ENCODE peak calls at places on chromosomes 16 and 17, in four cellular contexts. One of them, this sample, is unnamed.

GRCh38 chr17:76918811-76919210 is 50.6 kb downstream of the MGAT5B start:
- DNase-seq in RWPE2: no peak
- DNase-seq in tibial artery: no peak
- DNase-seq in brain microvascular endothelial cell: no peak
- DNase-seq in this sample: no peak

GRCh38 chr17:74245145-74245817 is 28.8 kb upstream of the DNAI2 start:
- DNase-seq in RWPE2: peak; percentile 43
- DNase-seq in tibial artery: no peak
- DNase-seq in brain microvascular endothelial cell: no peak
- DNase-seq in this sample: no peak

GRCh38 chr17:71327376-71328059 is 793.3 kb upstream of the SOX9 start:
- DNase-seq in RWPE2: no peak
- DNase-seq in tibial artery: no peak
- DNase-seq in brain microvascular endothelial cell: peak; percentile 20
- DNase-seq in this sample: no peak

GRCh38 chr17:74271902-74272563 is 2.0 kb upstream of the DNAI2 start:
- DNase-seq in RWPE2: no peak
- DNase-seq in tibial artery: no peak
- DNase-seq in brain microvascular endothelial cell: no peak
- DNase-seq in this sample: no peak

GRCh38 chr17:40727447-40728231 is 24.1 kb upstream of the KRT24 start:
- DNase-seq in RWPE2: no peak
- DNase-seq in tibial artery: no peak
- DNase-seq in brain microvascular endothelial cell: no peak
- DNase-seq in this sample: no peak

GRCh38 chr17:13477180-13477611 is 124.5 kb downstream of the HS3ST3A1 start:
- DNase-seq in RWPE2: no peak
- DNase-seq in tibial artery: no peak
- DNase-seq in brain microvascular endothelial cell: peak; percentile 51
- DNase-seq in this sample: no peak

GRCh38 chr17:76071497-76072148 is 694 bp downstream of the SRP68 start:
- DNase-seq in RWPE2: no peak
- DNase-seq in tibial artery: no peak
- DNase-seq in brain microvascular endothelial cell: no peak
- DNase-seq in this sample: no peak

GRCh38 chr17:32827227-32827626 is 49.7 kb downstream of the MYO1D start:
- DNase-seq in RWPE2: no peak
- DNase-seq in tibial artery: no peak
- DNase-seq in brain microvascular endothelial cell: no peak
- DNase-seq in this sample: no peak

GRCh38 chr17:65297384-65297783 is 160.2 kb downstream of the RGS9 start:
- DNase-seq in RWPE2: no peak
- DNase-seq in tibial artery: no peak
- DNase-seq in brain microvascular endothelial cell: peak; percentile 17
- DNase-seq in this sample: no peak

GRCh38 chr17:74182041-74182783 is 21.3 kb upstream of the RPL38 start:
- DNase-seq in RWPE2: no peak
- DNase-seq in tibial artery: no peak
- DNase-seq in brain microvascular endothelial cell: no peak
- DNase-seq in this sample: no peak

GRCh38 chr16:12063435-12063834 is 86.9 kb downstream of the SNX29 start:
- DNase-seq in RWPE2: no peak
- DNase-seq in tibial artery: no peak
- DNase-seq in brain microvascular endothelial cell: no peak
- DNase-seq in this sample: no peak

GRCh38 chr16:84462296-84463210 is 41.9 kb downstream of the MEAK7 start:
- DNase-seq in RWPE2: peak; percentile 60
- DNase-seq in tibial artery: peak; percentile 58
- DNase-seq in brain microvascular endothelial cell: no peak
- DNase-seq in this sample: no peak

GRCh38 chr17:9016941-9017552 is 4.3 kb upstream of the NTN1 start:
- DNase-seq in RWPE2: no peak
- DNase-seq in tibial artery: peak; percentile 6
- DNase-seq in brain microvascular endothelial cell: no peak
- DNase-seq in this sample: no peak

GRCh38 chr17:47004906-47005305 is 25.9 kb upstream of the RPRML start:
- DNase-seq in RWPE2: no peak
- DNase-seq in tibial artery: no peak
- DNase-seq in brain microvascular endothelial cell: no peak
- DNase-seq in this sample: no peak

GRCh38 chr17:48333034-48333491 is 97.0 kb downstream of the SKAP1 start:
- DNase-seq in RWPE2: no peak
- DNase-seq in tibial artery: no peak
- DNase-seq in brain microvascular endothelial cell: no peak
- DNase-seq in this sample: no peak

GRCh38 chr17:78890111-78890897 is 12.7 kb downstream of the CEP295NL start:
- DNase-seq in RWPE2: no peak
- DNase-seq in tibial artery: peak; percentile 85
- DNase-seq in brain microvascular endothelial cell: no peak
- DNase-seq in this sample: no peak

GRCh38 chr16:88119881-88120280 is 168.6 kb downstream of the BANP start:
- DNase-seq in RWPE2: no peak
- DNase-seq in tibial artery: no peak
- DNase-seq in brain microvascular endothelial cell: no peak
- DNase-seq in this sample: no peak

GRCh38 chr16:11133344-11133921 is 122.6 kb downstream of the SOCS1 start:
- DNase-seq in RWPE2: peak; percentile 93
- DNase-seq in tibial artery: peak; percentile 89
- DNase-seq in brain microvascular endothelial cell: peak; percentile 95
- DNase-seq in this sample: peak; percentile 80

GRCh38 chr17:63075969-63076368 is 109.9 kb downstream of the TANC2 start:
- DNase-seq in RWPE2: no peak
- DNase-seq in tibial artery: no peak
- DNase-seq in brain microvascular endothelial cell: no peak
- DNase-seq in this sample: no peak

GRCh38 chr16:10181196-10182162 is 749 bp downstream of the GRIN2A start:
- DNase-seq in RWPE2: no peak
- DNase-seq in tibial artery: peak; percentile 74
- DNase-seq in brain microvascular endothelial cell: peak; percentile 33
- DNase-seq in this sample: no peak

GRCh38 chr17:81583589-81584337 is 31.6 kb upstream of the FAAP100 start:
- DNase-seq in RWPE2: no peak
- DNase-seq in tibial artery: no peak
- DNase-seq in brain microvascular endothelial cell: no peak
- DNase-seq in this sample: no peak

GRCh38 chr16:6170022-6170421 is 1072.4 kb upstream of the EEF2KMT start:
- DNase-seq in RWPE2: no peak
- DNase-seq in tibial artery: no peak
- DNase-seq in brain microvascular endothelial cell: no peak
- DNase-seq in this sample: no peak

GRCh38 chr17:56096026-56096807 is 57.1 kb upstream of the ANKFN1 start:
- DNase-seq in RWPE2: no peak
- DNase-seq in tibial artery: no peak
- DNase-seq in brain microvascular endothelial cell: no peak
- DNase-seq in this sample: no peak

GRCh38 chr17:63740464-63741181 is 976 bp downstream of the STRADA start:
- DNase-seq in RWPE2: no peak
- DNase-seq in tibial artery: no peak
- DNase-seq in brain microvascular endothelial cell: no peak
- DNase-seq in this sample: no peak

GRCh38 chr16:46648656-46649055 is 27.5 kb upstream of the SHCBP1 start:
- DNase-seq in RWPE2: no peak
- DNase-seq in tibial artery: no peak
- DNase-seq in brain microvascular endothelial cell: no peak
- DNase-seq in this sample: no peak

GRCh38 chr16:68802190-68802589 is 41.1 kb upstream of the TANGO6 start:
- DNase-seq in RWPE2: no peak
- DNase-seq in tibial artery: no peak
- DNase-seq in brain microvascular endothelial cell: peak; percentile 84
- DNase-seq in this sample: peak; percentile 14

GRCh38 chr17:19321481-19322128 is 40.9 kb downstream of the B9D1 start:
- DNase-seq in RWPE2: no peak
- DNase-seq in tibial artery: peak; percentile 45
- DNase-seq in brain microvascular endothelial cell: no peak
- DNase-seq in this sample: no peak

GRCh38 chr17:19646788-19647696 is 1.5 kb upstream of the ALDH3A2 start:
- DNase-seq in RWPE2: no peak
- DNase-seq in tibial artery: no peak
- DNase-seq in brain microvascular endothelial cell: no peak
- DNase-seq in this sample: no peak

GRCh38 chr17:57458718-57459285 is 202.5 kb downstream of the MSI2 start:
- DNase-seq in RWPE2: no peak
- DNase-seq in tibial artery: no peak
- DNase-seq in brain microvascular endothelial cell: no peak
- DNase-seq in this sample: no peak
- H3K4me3 ChIP-seq in RWPE2: no peak overlapping the region
- H3K4me3 ChIP-seq in tibial artery: no peak overlapping the region
- H3K4me3 ChIP-seq in brain microvascular endothelial cell: no peak overlapping the region
- H3K4me3 ChIP-seq in this sample: no peak overlapping the region

DNA sequence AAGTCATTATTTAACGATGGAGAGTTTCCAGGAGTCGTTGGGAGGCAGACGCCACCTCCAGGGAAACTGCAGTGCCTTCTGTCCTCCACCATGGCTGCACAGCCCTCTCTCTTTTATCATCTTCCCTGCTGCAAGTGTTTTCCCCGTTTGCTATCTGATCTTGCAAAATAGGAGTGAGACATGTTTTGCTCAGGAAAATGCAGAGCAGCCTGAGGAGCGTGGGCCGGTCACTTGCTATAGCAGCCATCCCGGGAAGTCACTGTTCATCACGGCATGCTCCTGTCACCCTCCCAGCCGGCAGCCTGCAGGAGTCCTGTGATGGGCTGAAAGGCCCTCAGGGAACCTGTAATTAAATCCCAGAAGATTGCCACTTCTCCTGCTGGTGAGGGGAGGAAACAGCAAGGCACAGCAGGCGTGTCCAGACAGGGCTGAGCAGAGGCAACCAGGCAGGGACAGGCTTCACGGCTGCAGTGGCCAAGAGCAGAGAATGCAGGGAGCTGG is 143.1 kb downstream of the GSG1L start:
- DNase-seq in RWPE2: no peak
- DNase-seq in tibial artery: no peak
- DNase-seq in brain microvascular endothelial cell: no peak
- DNase-seq in this sample: no peak
- TF ChIP-seq CTCF in RWPE2: no peak
- TF ChIP-seq CTCF in tibial artery: no peak
- TF ChIP-seq CTCF in brain microvascular endothelial cell: peak; percentile 34
- TF ChIP-seq CTCF in this sample: no peak

DNA sequence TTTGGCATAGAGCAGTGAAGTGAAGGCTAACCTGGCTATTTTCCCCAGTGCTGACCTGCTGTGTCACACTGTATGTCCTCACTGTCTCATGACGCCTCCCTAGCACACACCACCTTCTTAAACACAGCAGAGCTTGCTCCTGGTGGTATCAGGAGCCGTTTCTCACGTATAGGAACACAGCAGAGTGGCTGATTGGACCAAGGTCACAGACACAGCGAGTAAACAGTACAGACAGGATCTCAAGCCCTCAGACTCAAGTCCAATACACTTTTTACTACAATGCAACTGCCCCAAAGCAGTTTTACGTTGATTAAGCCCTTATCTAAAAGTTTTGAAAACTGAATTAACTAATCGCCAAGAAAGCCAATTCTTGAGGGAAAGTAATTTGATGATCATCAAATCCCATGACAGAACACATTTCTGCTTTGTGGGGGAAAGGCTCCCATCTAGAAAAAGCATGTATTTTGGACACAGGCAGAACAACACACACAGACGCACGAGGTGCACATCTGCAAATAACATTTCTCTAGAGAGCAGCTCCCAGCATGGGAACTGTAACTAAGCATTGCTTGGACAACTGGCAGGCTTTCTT is 15.2 kb downstream of the ARHGAP17 start:
- DNase-seq in RWPE2: no peak
- DNase-seq in tibial artery: no peak
- DNase-seq in brain microvascular endothelial cell: peak; percentile 45
- DNase-seq in this sample: no peak
- H3K4me3 ChIP-seq in RWPE2: no peak overlapping the region
- H3K4me3 ChIP-seq in tibial artery: no peak overlapping the region
- H3K4me3 ChIP-seq in brain microvascular endothelial cell: no peak overlapping the region
- H3K4me3 ChIP-seq in this sample: no peak overlapping the region

GRCh38 chr17:43171761-43172487 is 910 bp downstream of the NBR1 start:
- DNase-seq in RWPE2: peak; percentile 73
- DNase-seq in tibial artery: no peak
- DNase-seq in brain microvascular endothelial cell: peak; percentile 77
- DNase-seq in this sample: peak; percentile 77
- TF ChIP-seq CTCF in RWPE2: peak; percentile 56
- TF ChIP-seq CTCF in tibial artery: no peak
- TF ChIP-seq CTCF in brain microvascular endothelial cell: peak; percentile 57
- TF ChIP-seq CTCF in this sample: peak; percentile 53

DNA sequence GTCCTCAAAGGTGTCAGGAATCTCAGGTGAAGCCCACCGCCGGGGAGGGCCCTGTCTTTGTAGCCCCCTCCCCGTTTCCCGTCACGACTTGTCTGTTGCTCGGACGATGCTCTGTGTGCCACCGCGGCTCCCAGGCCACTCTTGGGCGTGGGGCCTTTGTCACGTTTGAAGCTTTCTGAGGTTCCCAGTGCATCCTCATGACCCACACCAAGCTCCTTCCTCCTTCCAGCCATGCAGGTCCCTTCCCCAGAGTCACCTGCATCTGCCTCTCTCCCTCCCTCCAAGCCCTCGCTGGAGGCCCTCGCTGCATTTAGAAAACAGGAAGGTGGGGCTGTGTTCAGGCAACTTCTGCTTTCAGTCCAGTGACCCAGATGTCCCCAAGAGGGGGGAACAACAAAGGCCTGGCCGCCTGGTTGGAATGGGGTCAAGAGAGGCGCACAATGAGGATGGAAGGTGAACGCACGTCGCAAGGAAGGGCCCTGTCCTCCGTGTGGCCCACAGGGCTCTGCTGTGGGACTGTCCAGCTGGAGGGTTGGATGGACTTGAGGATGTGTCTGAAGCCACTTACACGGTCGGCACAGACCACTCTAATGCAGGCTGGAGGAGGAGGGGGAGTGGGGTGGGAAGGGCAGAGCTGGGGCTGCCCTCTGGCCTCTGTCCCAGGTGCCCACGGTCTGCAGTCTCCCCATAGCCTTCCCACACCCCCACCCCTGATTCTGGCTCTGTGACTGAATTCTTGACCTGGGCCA is 59.8 kb downstream of the OR1D5 start:
- DNase-seq in RWPE2: no peak
- DNase-seq in tibial artery: peak; percentile 77
- DNase-seq in brain microvascular endothelial cell: no peak
- DNase-seq in this sample: no peak
- H3K4me3 ChIP-seq in RWPE2: no peak overlapping the region
- H3K4me3 ChIP-seq in tibial artery: peak overlapping the region; percentile 33
- H3K4me3 ChIP-seq in brain microvascular endothelial cell: peak overlapping the region; percentile 15
- H3K4me3 ChIP-seq in this sample: no peak overlapping the region

DNA sequence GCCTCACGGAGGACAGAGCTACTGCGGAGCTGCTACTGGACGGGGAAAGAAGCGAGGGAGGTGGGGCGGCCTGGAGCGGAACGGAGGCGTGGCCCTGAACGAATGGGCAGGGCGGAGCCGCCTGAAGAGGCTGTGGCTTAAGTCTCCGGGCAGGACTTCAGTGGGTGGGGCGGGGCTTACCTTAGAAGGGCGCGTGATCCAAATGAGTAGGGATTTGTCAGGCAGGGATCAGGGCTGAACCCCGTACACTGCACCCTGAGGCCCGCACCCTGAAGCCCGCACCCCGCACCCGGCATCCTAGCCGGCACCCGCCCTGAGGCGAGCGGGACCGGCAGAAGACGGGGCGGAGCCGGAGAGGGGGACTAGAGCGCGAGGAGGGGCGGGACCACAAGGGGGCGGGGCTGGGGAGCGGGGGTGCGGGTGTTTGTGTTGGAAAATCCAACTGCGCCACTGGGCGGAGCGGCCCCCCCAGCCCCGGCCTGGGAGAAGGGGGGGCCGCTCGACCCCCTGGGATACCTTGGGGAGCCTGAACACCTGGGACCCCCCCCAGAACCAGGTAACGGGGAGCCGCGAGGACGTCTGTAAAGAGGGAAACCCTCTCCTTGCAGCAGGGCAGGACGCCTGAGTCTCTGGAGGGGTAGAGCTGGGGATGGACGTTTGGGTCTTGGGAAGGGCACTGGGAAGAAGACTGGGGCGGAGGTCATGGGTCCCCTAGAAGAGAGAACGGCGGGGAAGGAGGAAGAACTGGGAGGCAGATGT is at the start of gene KDM6B:
- DNase-seq in RWPE2: peak; percentile 92
- DNase-seq in tibial artery: peak; percentile 97
- DNase-seq in brain microvascular endothelial cell: peak; percentile 88
- DNase-seq in this sample: no peak
- TF ChIP-seq CTCF in RWPE2: no peak
- TF ChIP-seq CTCF in tibial artery: no peak
- TF ChIP-seq CTCF in brain microvascular endothelial cell: no peak
- TF ChIP-seq CTCF in this sample: no peak

This sample was measured in BJ.